ENCODE peak calls at places on chromosome 11, in seven cellular contexts. One of them, this sample, is unnamed.
A peak's percentile ranks its signal among the peaks of the same experiment; 100 is the strongest.

GRCh38 chr11:128915148-128915519 is 24.0 kb downstream of the KCNJ5 start:
- DNase-seq in H9: no peak
- DNase-seq in neuronal stem cell: no peak
- DNase-seq in mesendoderm: no peak
- DNase-seq in trophoblast cell: no peak
- DNase-seq in mesenchymal stem cell: no peak
- DNase-seq in IMR-90: no peak
- DNase-seq in this sample: no peak

GRCh38 chr11:64649304-64649703 is 58.3 kb downstream of the SLC22A12 start:
- DNase-seq in H9: peak; percentile 76
- DNase-seq in neuronal stem cell: no peak
- DNase-seq in mesendoderm: peak; percentile 69
- DNase-seq in trophoblast cell: peak; percentile 23
- DNase-seq in mesenchymal stem cell: no peak
- DNase-seq in IMR-90: no peak
- DNase-seq in this sample: no peak

GRCh38 chr11:107581147-107581546 is 9.8 kb upstream of the ELMOD1 start:
- DNase-seq in H9: no peak
- DNase-seq in neuronal stem cell: no peak
- DNase-seq in mesendoderm: peak; percentile 80
- DNase-seq in trophoblast cell: no peak
- DNase-seq in mesenchymal stem cell: no peak
- DNase-seq in IMR-90: no peak
- DNase-seq in this sample: no peak

GRCh38 chr11:46378296-46378695 is 3.2 kb upstream of the MDK start:
- DNase-seq in H9: no peak
- DNase-seq in neuronal stem cell: no peak
- DNase-seq in mesendoderm: no peak
- DNase-seq in trophoblast cell: no peak
- DNase-seq in mesenchymal stem cell: no peak
- DNase-seq in IMR-90: no peak
- DNase-seq in this sample: no peak

GRCh38 chr11:8477680-8478079 is 116.3 kb downstream of the STK33 start:
- DNase-seq in H9: no peak
- DNase-seq in neuronal stem cell: no peak
- DNase-seq in mesendoderm: no peak
- DNase-seq in trophoblast cell: no peak
- DNase-seq in mesenchymal stem cell: no peak
- DNase-seq in IMR-90: no peak
- DNase-seq in this sample: no peak

GRCh38 chr11:84552791-84553190 is 1074.4 kb downstream of the DLG2 start:
- DNase-seq in H9: no peak
- DNase-seq in neuronal stem cell: no peak
- DNase-seq in mesendoderm: peak; percentile 98
- DNase-seq in trophoblast cell: peak; percentile 74
- DNase-seq in mesenchymal stem cell: no peak
- DNase-seq in IMR-90: no peak
- DNase-seq in this sample: no peak

GRCh38 chr11:120906752-120907151 is 117.2 kb upstream of the TBCEL start:
- DNase-seq in H9: no peak
- DNase-seq in neuronal stem cell: no peak
- DNase-seq in mesendoderm: no peak
- DNase-seq in trophoblast cell: no peak
- DNase-seq in mesenchymal stem cell: no peak
- DNase-seq in IMR-90: no peak
- DNase-seq in this sample: no peak

GRCh38 chr11:120940297-120940847 is 83.5 kb upstream of the TBCEL start:
- DNase-seq in H9: no peak
- DNase-seq in neuronal stem cell: no peak
- DNase-seq in mesendoderm: no peak
- DNase-seq in trophoblast cell: no peak
- DNase-seq in mesenchymal stem cell: no peak
- DNase-seq in IMR-90: peak; percentile 20
- DNase-seq in this sample: no peak

GRCh38 chr11:74634537-74634936 is 42.2 kb downstream of the POLD3 start:
- DNase-seq in H9: no peak
- DNase-seq in neuronal stem cell: no peak
- DNase-seq in mesendoderm: peak; percentile 42
- DNase-seq in trophoblast cell: peak; percentile 44
- DNase-seq in mesenchymal stem cell: peak; percentile 38
- DNase-seq in IMR-90: peak; percentile 66
- DNase-seq in this sample: no peak

GRCh38 chr11:10413268-10413667 is 41.8 kb upstream of the AMPD3 start:
- DNase-seq in H9: no peak
- DNase-seq in neuronal stem cell: no peak
- DNase-seq in mesendoderm: peak; percentile 44
- DNase-seq in trophoblast cell: peak; percentile 44
- DNase-seq in mesenchymal stem cell: peak; percentile 29
- DNase-seq in IMR-90: peak; percentile 22
- DNase-seq in this sample: no peak

GRCh38 chr11:114472661-114473060 is 33.4 kb downstream of the REXO2 start:
- DNase-seq in H9: no peak
- DNase-seq in neuronal stem cell: no peak
- DNase-seq in mesendoderm: no peak
- DNase-seq in trophoblast cell: peak; percentile 6
- DNase-seq in mesenchymal stem cell: no peak
- DNase-seq in IMR-90: no peak
- DNase-seq in this sample: no peak

GRCh38 chr11:44536779-44537516 is 28.5 kb upstream of the CD82 start:
- DNase-seq in H9: no peak
- DNase-seq in neuronal stem cell: no peak
- DNase-seq in mesendoderm: no peak
- DNase-seq in trophoblast cell: no peak
- DNase-seq in mesenchymal stem cell: no peak
- DNase-seq in IMR-90: no peak
- DNase-seq in this sample: no peak

GRCh38 chr11:117703209-117703608 is 93.8 kb downstream of the DSCAML1 start:
- DNase-seq in H9: no peak
- DNase-seq in neuronal stem cell: no peak
- DNase-seq in mesendoderm: peak; percentile 58
- DNase-seq in trophoblast cell: no peak
- DNase-seq in mesenchymal stem cell: no peak
- DNase-seq in IMR-90: no peak
- DNase-seq in this sample: no peak

GRCh38 chr11:123457187-123457770 is 27.2 kb downstream of the GRAMD1B start:
- DNase-seq in H9: no peak
- DNase-seq in neuronal stem cell: no peak
- DNase-seq in mesendoderm: no peak
- DNase-seq in trophoblast cell: peak; percentile 72
- DNase-seq in mesenchymal stem cell: peak; percentile 49
- DNase-seq in IMR-90: no peak
- DNase-seq in this sample: no peak

GRCh38 chr11:126440276-126440675 is 84.8 kb downstream of the ST3GAL4 start:
- DNase-seq in H9: no peak
- DNase-seq in neuronal stem cell: no peak
- DNase-seq in mesendoderm: no peak
- DNase-seq in trophoblast cell: no peak
- DNase-seq in mesenchymal stem cell: no peak
- DNase-seq in IMR-90: no peak
- DNase-seq in this sample: no peak

GRCh38 chr11:102678022-102678421 is 27.5 kb downstream of the MMP27 start:
- DNase-seq in H9: no peak
- DNase-seq in neuronal stem cell: no peak
- DNase-seq in mesendoderm: no peak
- DNase-seq in trophoblast cell: no peak
- DNase-seq in mesenchymal stem cell: no peak
- DNase-seq in IMR-90: no peak
- DNase-seq in this sample: no peak

GRCh38 chr11:134350381-134350780 is 18.6 kb downstream of the GLB1L2 start:
- DNase-seq in H9: no peak
- DNase-seq in neuronal stem cell: no peak
- DNase-seq in mesendoderm: no peak
- DNase-seq in trophoblast cell: no peak
- DNase-seq in mesenchymal stem cell: no peak
- DNase-seq in IMR-90: no peak
- DNase-seq in this sample: no peak

DNA sequence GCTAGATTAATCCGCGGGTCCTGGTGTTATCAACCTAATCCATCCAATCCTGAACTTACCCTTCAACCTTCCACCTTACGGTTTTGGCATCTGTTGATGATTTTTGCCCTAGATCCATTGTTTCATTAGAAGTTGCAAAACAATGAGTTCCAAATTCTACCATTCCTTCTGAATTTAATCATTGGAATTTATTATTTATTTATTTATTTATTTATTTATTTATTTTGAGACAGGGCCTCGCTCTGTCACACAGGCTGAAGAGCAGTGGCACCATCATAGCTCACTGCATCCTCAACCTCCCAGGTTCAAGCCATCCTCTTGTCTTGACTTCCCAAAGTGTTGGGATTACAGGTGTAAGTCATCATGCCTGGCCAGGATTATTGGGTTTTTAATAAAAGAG is 20.3 kb upstream of the VPS37C start:
- DNase-seq in H9: no peak
- DNase-seq in neuronal stem cell: no peak
- DNase-seq in mesendoderm: no peak
- DNase-seq in trophoblast cell: no peak
- DNase-seq in mesenchymal stem cell: no peak
- DNase-seq in IMR-90: no peak
- DNase-seq in this sample: no peak
- H3K4ac ChIP-seq in H9: no peak overlapping the region
- H3K4ac ChIP-seq in neuronal stem cell: no peak overlapping the region
- H3K4ac ChIP-seq in mesendoderm: no peak overlapping the region
- H3K4ac ChIP-seq in trophoblast cell: no peak overlapping the region
- H3K4ac ChIP-seq in mesenchymal stem cell: no peak overlapping the region
- H3K4ac ChIP-seq in IMR-90: no peak overlapping the region
- H3K4ac ChIP-seq in this sample: no peak overlapping the region

GRCh38 chr11:76561245-76561644 is 109.3 kb downstream of the LRRC32 start:
- DNase-seq in H9: no peak
- DNase-seq in neuronal stem cell: no peak
- DNase-seq in mesendoderm: no peak
- DNase-seq in trophoblast cell: no peak
- DNase-seq in mesenchymal stem cell: no peak
- DNase-seq in IMR-90: no peak
- DNase-seq in this sample: no peak

GRCh38 chr11:76560219-76560618 is 110.3 kb downstream of the LRRC32 start:
- DNase-seq in H9: no peak
- DNase-seq in neuronal stem cell: no peak
- DNase-seq in mesendoderm: no peak
- DNase-seq in trophoblast cell: peak; percentile 18
- DNase-seq in mesenchymal stem cell: peak; percentile 29
- DNase-seq in IMR-90: no peak
- DNase-seq in this sample: no peak

GRCh38 chr11:76564400-76564799 is 106.1 kb downstream of the LRRC32 start:
- DNase-seq in H9: no peak
- DNase-seq in neuronal stem cell: no peak
- DNase-seq in mesendoderm: no peak
- DNase-seq in trophoblast cell: no peak
- DNase-seq in mesenchymal stem cell: no peak
- DNase-seq in IMR-90: no peak
- DNase-seq in this sample: no peak

GRCh38 chr11:76558891-76559290 is 111.7 kb downstream of the LRRC32 start:
- DNase-seq in H9: no peak
- DNase-seq in neuronal stem cell: no peak
- DNase-seq in mesendoderm: no peak
- DNase-seq in trophoblast cell: no peak
- DNase-seq in mesenchymal stem cell: no peak
- DNase-seq in IMR-90: no peak
- DNase-seq in this sample: no peak

DNA sequence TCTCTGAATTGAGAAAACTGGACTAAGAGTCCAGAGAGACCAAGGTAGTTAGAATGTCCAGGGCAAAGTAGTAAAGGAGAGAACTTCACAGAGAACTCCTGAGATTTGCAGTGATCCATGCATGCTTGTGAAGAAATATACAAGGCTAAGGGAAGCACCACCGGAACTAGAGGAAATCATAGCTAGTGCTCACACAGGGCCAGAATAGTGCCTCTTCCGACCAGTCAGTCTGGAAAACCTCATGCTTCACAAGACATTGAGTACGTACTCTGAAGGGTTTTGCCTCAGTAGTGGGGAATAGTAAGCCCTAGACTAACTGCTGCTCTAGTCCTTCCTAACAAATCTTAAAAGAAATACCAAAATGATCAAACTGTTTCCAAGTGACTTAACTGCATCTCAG is 108.0 kb downstream of the LRRC32 start:
- DNase-seq in H9: no peak
- DNase-seq in neuronal stem cell: no peak
- DNase-seq in mesendoderm: no peak
- DNase-seq in trophoblast cell: no peak
- DNase-seq in mesenchymal stem cell: no peak
- DNase-seq in IMR-90: no peak
- DNase-seq in this sample: no peak
- H3K4ac ChIP-seq in H9: no peak overlapping the region
- H3K4ac ChIP-seq in neuronal stem cell: no peak overlapping the region
- H3K4ac ChIP-seq in mesendoderm: no peak overlapping the region
- H3K4ac ChIP-seq in trophoblast cell: no peak overlapping the region
- H3K4ac ChIP-seq in mesenchymal stem cell: no peak overlapping the region
- H3K4ac ChIP-seq in IMR-90: no peak overlapping the region
- H3K4ac ChIP-seq in this sample: no peak overlapping the region

DNA sequence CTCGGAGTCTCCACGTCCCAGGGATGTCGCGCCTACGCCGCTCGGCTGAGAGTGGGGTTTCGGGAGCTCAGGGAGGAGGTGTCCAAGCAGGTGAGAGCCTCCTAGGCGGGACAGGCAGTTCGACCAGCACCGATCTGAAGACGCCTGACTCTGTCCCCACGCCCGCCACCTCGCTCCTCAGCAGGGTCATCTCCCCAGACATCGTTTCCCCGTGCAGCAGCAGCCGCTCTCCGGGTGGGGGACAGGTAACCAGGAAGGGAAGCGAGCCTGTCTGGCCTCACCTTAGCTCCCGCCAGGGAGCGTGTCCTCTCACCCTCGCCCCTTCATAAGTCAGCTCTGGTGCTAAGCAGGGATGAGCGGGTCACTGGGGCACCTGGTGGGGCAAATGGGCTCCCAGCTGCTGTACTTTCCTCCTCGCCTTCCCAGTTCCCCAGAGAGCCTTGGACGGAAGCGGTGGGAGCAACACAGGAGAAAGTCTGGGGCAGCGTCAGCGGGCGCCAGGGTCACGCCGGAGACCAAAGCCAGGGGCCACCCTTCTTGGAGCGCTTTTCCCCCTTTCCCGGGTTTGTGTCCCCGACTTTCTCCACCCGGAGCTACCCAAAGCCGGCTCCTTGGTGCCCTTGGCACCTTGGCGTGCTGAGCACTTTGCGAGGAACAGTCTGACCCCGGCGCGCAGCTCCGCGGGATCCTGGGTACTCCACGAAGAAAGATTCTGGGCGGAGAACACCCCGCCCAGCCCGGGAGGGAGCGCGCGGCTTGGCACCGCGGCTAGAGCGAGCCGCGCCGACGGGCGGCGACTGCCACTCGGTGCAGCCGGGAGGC is 1.6 kb downstream of the SPON1 start:
- DNase-seq in H9: peak; percentile 48
- DNase-seq in neuronal stem cell: no peak
- DNase-seq in mesendoderm: peak; percentile 47
- DNase-seq in trophoblast cell: no peak
- DNase-seq in mesenchymal stem cell: no peak
- DNase-seq in IMR-90: no peak
- DNase-seq in this sample: no peak
- H3K4ac ChIP-seq in H9: no peak overlapping the region
- H3K4ac ChIP-seq in neuronal stem cell: no peak overlapping the region
- H3K4ac ChIP-seq in mesendoderm: no peak overlapping the region
- H3K4ac ChIP-seq in trophoblast cell: no peak overlapping the region
- H3K4ac ChIP-seq in mesenchymal stem cell: no peak overlapping the region
- H3K4ac ChIP-seq in IMR-90: no peak overlapping the region
- H3K4ac ChIP-seq in this sample: no peak overlapping the region

DNA sequence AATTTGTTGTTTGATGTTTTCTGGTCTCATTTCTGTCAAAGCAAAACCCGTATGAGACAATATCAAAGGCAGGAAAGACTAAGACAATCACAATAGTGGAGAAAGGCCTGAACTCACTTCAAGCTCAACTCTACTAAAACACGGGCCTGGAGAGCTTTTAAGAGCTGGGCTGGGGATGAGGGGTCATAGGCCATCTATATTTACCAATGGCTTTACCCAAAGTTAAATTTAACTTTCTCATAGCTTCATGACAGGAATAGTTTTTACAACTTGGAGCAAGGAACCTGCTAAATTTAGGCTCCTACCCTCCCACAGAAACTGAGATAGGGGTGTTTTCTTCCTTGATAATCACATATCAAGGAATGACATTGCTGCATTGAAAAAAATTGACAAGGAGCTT is 223.4 kb upstream of the CHORDC1 start:
- DNase-seq in H9: no peak
- DNase-seq in neuronal stem cell: no peak
- DNase-seq in mesendoderm: no peak
- DNase-seq in trophoblast cell: no peak
- DNase-seq in mesenchymal stem cell: no peak
- DNase-seq in IMR-90: no peak
- DNase-seq in this sample: no peak
- H3K4ac ChIP-seq in H9: no peak overlapping the region
- H3K4ac ChIP-seq in neuronal stem cell: no peak overlapping the region
- H3K4ac ChIP-seq in mesendoderm: no peak overlapping the region
- H3K4ac ChIP-seq in trophoblast cell: no peak overlapping the region
- H3K4ac ChIP-seq in mesenchymal stem cell: no peak overlapping the region
- H3K4ac ChIP-seq in IMR-90: no peak overlapping the region
- H3K4ac ChIP-seq in this sample: no peak overlapping the region